ENCODE peak calls at places on chromosomes 12 and 14, in seven cellular contexts. H, W, A, J, V, T and I are unnamed samples.

GRCh38 chr12:9721394-9722092 is 11.4 kb downstream of the CLECL1 start:
- DNase-seq in H (no peak), A (no peak), T (no peak), W (no peak), J (peak; percentile 15), V (peak; percentile 77), I (no peak)

GRCh38 chr14:89920041-89920440 is 34.5 kb downstream of the EFCAB11 start:
- DNase-seq in A (no peak), V (no peak), T (no peak), W (no peak), H (no peak), J (no peak), I (no peak)

GRCh38 chr12:25284024-25284423 is 33.3 kb upstream of the KRAS start:
- DNase-seq in J (no peak), H (no peak), T (no peak), W (no peak), V (no peak), A (no peak), I (no peak)

GRCh38 chr12:94566345-94566744 is 84.0 kb downstream of the TMCC3 start:
- DNase-seq in V (no peak), A (no peak), J (no peak), W (no peak), T (no peak), H (no peak), I (no peak)

GRCh38 chr12:64522316-64522715 is 70.4 kb downstream of the TBK1 start:
- DNase-seq in V (no peak), T (no peak), H (no peak), W (no peak), J (no peak), A (no peak), I (no peak)

GRCh38 chr12:103780992-103781391 is 60.0 kb downstream of the NT5DC3 start:
- DNase-seq in A (no peak), W (no peak), J (no peak), H (no peak), T (no peak), V (no peak), I (no peak)

GRCh38 chr12:5388581-5389535 is 43.0 kb upstream of the NTF3 start:
- DNase-seq in A (no peak), V (no peak), J (no peak), T (no peak), H (no peak), W (no peak), I (no peak)

GRCh38 chr12:82182601-82183000 is 175.6 kb downstream of the CCDC59 start:
- DNase-seq in J (no peak), W (no peak), A (no peak), H (no peak), T (no peak), V (no peak), I (no peak)

GRCh38 chr12:124764870-124765570 is 98.6 kb downstream of the SCARB1 start:
- DNase-seq in W (no peak), V (no peak), T (no peak), J (no peak), H (no peak), A (no peak), I (no peak)

GRCh38 chr14:104436047-104436531 is 143.5 kb upstream of the C14orf180 start:
- DNase-seq in W (no peak), H (peak; percentile 91), A (peak; percentile 55), T (no peak), V (no peak), J (no peak), I (no peak)

GRCh38 chr12:30959778-30960177 is 33.2 kb downstream of the TSPAN11 start:
- DNase-seq in J (no peak), H (no peak), W (no peak), V (no peak), T (no peak), A (no peak), I (no peak)

DNA sequence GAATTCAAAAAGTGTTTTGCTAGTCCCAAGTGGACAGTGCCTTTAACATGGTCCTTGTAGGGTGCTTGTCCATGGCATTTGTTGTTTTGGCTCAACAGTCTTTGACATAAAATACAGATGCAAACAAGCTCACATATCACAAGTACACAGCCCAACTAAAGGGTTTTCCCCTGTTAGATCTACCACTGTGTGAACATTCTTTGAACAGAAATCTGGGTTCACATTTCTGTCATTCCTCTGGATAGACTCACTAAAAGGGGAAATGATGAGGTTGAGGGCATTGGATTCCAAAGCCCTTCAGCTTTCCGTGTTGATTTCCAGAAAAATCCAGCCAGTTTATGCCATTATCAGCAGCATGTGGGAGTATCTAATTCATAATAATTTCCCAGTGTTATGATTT is 54.1 kb downstream of the EP400 start:
- DNase-seq in J (no peak), T (no peak), H (no peak), V (no peak), A (no peak), W (no peak), I (no peak)
- TF ChIP-seq TAF1 in J (no peak), T (no peak), H (no peak), V (no peak), A (no peak), W (no peak), I (no peak)

GRCh38 chr14:95272057-95272456 is 47.7 kb downstream of the CLMN start:
- DNase-seq in W (no peak), T (no peak), H (no peak), V (no peak), A (no peak), J (no peak), I (no peak)
- TF ChIP-seq POLR2AphosphoS5 in W (no peak), T (no peak), H (no peak), V (no peak), A (no peak), J (no peak), I (no peak)

GRCh38 chr12:18343708-18344107 is 82.4 kb downstream of the PIK3C2G start:
- DNase-seq in V (no peak), T (no peak), W (no peak), J (no peak), H (no peak), A (no peak), I (no peak)

GRCh38 chr12:18340796-18341195 is 79.5 kb downstream of the PIK3C2G start:
- DNase-seq in J (no peak), A (no peak), W (no peak), T (no peak), H (no peak), V (no peak), I (no peak)

GRCh38 chr12:18340186-18340585 is 78.9 kb downstream of the PIK3C2G start:
- DNase-seq in A (no peak), V (no peak), T (no peak), J (no peak), H (no peak), W (no peak), I (no peak)

GRCh38 chr12:18339633-18340032 is 78.3 kb downstream of the PIK3C2G start:
- DNase-seq in J (no peak), W (no peak), A (no peak), T (no peak), V (no peak), H (no peak), I (no peak)

DNA sequence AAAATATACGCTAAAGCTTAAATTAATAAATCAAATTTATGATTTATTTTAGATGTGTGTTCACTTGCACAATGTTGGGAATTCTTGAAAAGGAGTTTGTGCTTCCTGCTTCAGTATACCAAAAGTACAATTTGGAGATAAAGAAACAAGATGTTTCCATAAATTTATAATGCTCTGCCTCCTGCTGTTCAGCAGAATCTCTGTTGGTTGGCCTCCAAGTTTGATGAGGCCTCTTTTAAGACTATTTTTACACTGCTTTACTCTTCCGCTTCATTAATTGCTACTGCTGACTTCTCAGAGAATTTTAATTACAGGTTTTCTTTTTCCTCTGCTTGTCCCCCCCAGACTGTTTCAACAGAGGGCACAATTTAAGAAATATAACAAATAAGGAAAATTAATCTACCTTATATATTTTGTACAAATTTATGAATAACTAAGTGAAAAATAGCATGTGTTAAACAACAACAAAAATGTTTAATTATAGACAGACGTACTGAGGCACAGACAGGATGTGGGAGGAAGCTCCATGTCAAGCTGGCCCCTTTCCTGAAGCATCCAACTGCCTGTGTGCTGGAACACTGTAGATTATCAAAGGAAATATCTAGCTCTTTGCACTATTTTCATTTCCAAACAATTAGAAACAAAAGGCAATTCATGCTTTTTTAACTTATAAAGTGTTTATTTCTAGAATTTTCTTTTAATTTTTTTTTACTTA is 83.9 kb downstream of the PIK3C2G start:
- DNase-seq in V (no peak), T (no peak), A (no peak), J (no peak), H (no peak), W (no peak), I (no peak)
- TF ChIP-seq TAF1 in V (no peak), T (no peak), A (no peak), J (no peak), H (no peak), W (no peak), I (no peak)

GRCh38 chr14:100537701-100538565 is 49.3 kb downstream of the BEGAIN start:
- DNase-seq in V (no peak), A (peak; percentile 52), H (peak; percentile 39), T (no peak), W (peak; percentile 15), J (no peak), I (no peak)
- TF ChIP-seq POLR2AphosphoS5 in V (no peak), A (no peak), H (no peak), T (no peak), W (no peak), J (no peak), I (no peak)

GRCh38 chr14:37057776-37058175 is 114.6 kb downstream of the SLC25A21 start:
- DNase-seq in H (no peak), W (no peak), T (no peak), V (no peak), J (no peak), A (no peak), I (no peak)

GRCh38 chr14:37061697-37062096 is 110.7 kb downstream of the SLC25A21 start:
- DNase-seq in V (no peak), J (no peak), T (no peak), A (no peak), W (no peak), H (no peak), I (no peak)

GRCh38 chr14:37060496-37061260 is 111.7 kb downstream of the SLC25A21 start:
- DNase-seq in J (no peak), V (no peak), H (no peak), T (no peak), W (no peak), A (no peak), I (no peak)

GRCh38 chr14:37062191-37062803 is 110.1 kb downstream of the SLC25A21 start:
- DNase-seq in W (no peak), J (no peak), H (no peak), T (no peak), A (no peak), V (no peak), I (no peak)

DNA sequence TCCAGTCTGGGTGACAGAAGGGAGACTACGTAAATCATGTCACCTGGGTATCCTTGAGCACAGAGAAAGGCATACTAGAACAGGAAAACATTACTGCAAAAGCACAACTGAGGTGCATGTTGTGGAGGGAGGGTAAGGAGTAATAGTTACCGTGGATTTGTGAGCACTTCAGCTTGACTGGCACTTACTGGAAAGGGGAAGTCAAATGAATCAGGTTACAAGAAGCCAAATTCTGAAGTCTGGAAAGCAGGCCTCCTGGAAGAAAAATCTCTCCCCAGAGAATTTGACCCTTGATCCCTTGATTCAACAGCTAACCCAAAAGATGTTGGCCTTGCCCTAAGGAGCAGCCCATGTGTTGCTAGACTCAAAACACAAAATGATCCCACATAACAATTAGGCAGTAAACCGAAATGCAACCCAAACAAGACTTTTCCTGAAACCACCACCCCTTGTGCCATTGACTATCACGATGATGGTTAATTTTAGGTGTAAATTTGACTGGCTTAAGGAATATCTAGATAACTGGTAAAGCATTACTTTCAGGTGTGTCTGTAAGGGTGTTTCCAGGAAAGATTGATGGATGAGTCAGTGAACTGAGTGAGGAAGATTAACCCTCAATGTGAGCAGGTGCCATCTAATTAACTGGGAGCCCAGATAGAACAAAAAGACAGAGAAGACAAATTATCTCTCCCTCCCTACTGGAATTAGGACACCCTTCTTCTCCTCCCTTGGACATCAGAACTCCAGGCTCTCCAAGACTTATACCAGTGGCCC is 108.8 kb downstream of the SLC25A21 start:
- DNase-seq in A (no peak), W (no peak), J (no peak), T (no peak), H (no peak), V (no peak), I (no peak)
- TF ChIP-seq TAF1 in A (no peak), W (no peak), J (no peak), T (no peak), H (no peak), V (no peak), I (no peak)